ENCODE peak calls at places on chromosomes 16 and 17, in ten cellular contexts. H is A549, B is NB4, Z is GM12878, Q is WTC11, U is HCT116, O is SK-N-SH, Y is K562, E is H1, M is HepG2. S is an unnamed sample.
A peak's percentile ranks its signal among the peaks of the same experiment; 100 is the strongest.

GRCh38 chr17:34725008-34725407 is 145.6 kb downstream of the TMEM132E start:
- DNase-seq in H (no peak), B (no peak), Z (no peak), Q (no peak), U (no peak), O (no peak), Y (no peak), E (no peak), M (no peak), S (no peak)

GRCh38 chr17:74568116-74568873 is 986 bp upstream of the CD300H start:
- DNase-seq in H (no peak), B (no peak), Z (no peak), Q (no peak), U (no peak), O (no peak), Y (no peak), E (no peak), M (no peak), S (no peak)

GRCh38 chr17:58268326-58268725 is 12.4 kb downstream of the MPO start:
- DNase-seq in H (no peak), B (no peak), Z (no peak), Q (no peak), U (no peak), O (no peak), Y (no peak), E (no peak), M (no peak), S (no peak)

GRCh38 chr16:69105501-69106361 is at the start of gene HAS3:
- DNase-seq in H (peak; percentile 81), B (peak; percentile 81), Z (no peak), Q (peak; percentile 74), U (peak; percentile 69), O (peak; percentile 90), Y (peak; percentile 83), E (peak; percentile 64), M (peak; percentile 34), S (peak; percentile 69)

GRCh38 chr17:42288985-42289862 is 926 bp downstream of the STAT5A start:
- DNase-seq in H (no peak), B (no peak), Z (no peak), Q (peak; percentile 48), U (no peak), O (no peak), Y (peak; percentile 83), E (no peak), M (no peak), S (no peak)

GRCh38 chr17:43779145-43780125 is 658 bp upstream of the DUSP3 start:
- DNase-seq in H (peak; percentile 66), B (peak; percentile 77), Z (no peak), Q (peak; percentile 49), U (peak; percentile 34), O (no peak), Y (no peak), E (no peak), M (peak; percentile 58), S (peak; percentile 71)

GRCh38 chr16:66959645-66960177 is 1.4 kb upstream of the CES3 start:
- DNase-seq in H (no peak), B (no peak), Z (no peak), Q (no peak), U (no peak), O (no peak), Y (no peak), E (no peak), M (no peak), S (no peak)

GRCh38 chr17:50902768-50903353 is 36.7 kb upstream of the TOB1 start:
- DNase-seq in H (no peak), B (no peak), Z (no peak), Q (no peak), U (no peak), O (no peak), Y (no peak), E (no peak), M (no peak), S (no peak)

GRCh38 chr17:8300629-8301242 is 5.5 kb upstream of the SLC25A35 start:
- DNase-seq in H (peak; percentile 94), B (peak; percentile 72), Z (peak; percentile 31), Q (peak; percentile 57), U (peak; percentile 62), O (peak; percentile 83), Y (peak; percentile 62), E (peak; percentile 51), M (peak; percentile 65), S (peak; percentile 58)

GRCh38 chr17:18967806-18968744 is 16.1 kb downstream of the SLC5A10 start:
- DNase-seq in H (no peak), B (peak; percentile 49), Z (no peak), Q (no peak), U (no peak), O (no peak), Y (peak; percentile 40), E (no peak), M (no peak), S (peak; percentile 78)

GRCh38 chr17:47621293-47622178 is 28.2 kb upstream of the KPNB1 start:
- DNase-seq in H (peak; percentile 91), B (peak; percentile 11), Z (no peak), Q (peak; percentile 39), U (peak; percentile 82), O (no peak), Y (no peak), E (peak; percentile 41), M (no peak), S (peak; percentile 80)

GRCh38 chr16:83143788-83144187 is 517.0 kb downstream of the CDH13 start:
- DNase-seq in H (no peak), B (no peak), Z (no peak), Q (no peak), U (no peak), O (no peak), Y (no peak), E (no peak), M (peak; percentile 13), S (no peak)

GRCh38 chr17:28725166-28725659 is 820 bp downstream of the TLCD1 start:
- DNase-seq in H (peak; percentile 74), B (peak; percentile 88), Z (no peak), Q (no peak), U (peak; percentile 50), O (no peak), Y (peak; percentile 29), E (no peak), M (peak; percentile 65), S (peak; percentile 38)

DNA sequence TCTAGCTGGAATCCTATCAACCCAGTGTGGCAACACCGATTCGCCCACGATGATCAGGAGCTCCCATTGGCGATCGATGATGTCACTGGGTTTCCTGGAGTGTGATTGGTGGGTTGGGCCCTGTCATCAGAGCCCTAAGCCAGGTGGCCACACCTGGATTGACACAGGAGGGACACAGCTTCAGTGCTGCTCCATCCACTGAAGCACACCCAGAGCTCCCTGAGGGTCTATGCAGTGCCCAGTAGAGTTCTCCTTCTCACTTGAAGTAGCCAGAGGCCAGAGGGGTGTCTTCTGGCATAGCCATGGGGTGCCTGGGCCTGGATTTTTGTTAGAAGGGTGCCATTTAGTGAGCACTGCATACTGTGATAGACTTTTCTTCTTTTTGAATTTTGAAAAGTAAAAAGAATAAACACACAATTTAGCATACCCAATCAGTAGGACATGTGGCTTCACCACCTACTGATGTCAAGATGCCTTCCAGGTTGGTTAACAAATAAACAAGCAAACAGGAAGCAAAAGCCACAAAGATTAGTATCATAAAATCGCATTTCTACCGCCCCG is 77.6 kb downstream of the CMIP start:
- DNase-seq in H (no peak), B (no peak), Z (no peak), Q (peak; percentile 54), U (peak; percentile 85), O (peak; percentile 54), Y (peak; percentile 85), E (no peak), M (no peak), S (no peak)
- TF ChIP-seq MAX in H (no peak), B (no peak), Z (no peak), Q (no peak), U (no peak), O (no peak), Y (no peak), E (no peak), M (no peak), S (no peak)

GRCh38 chr17:78828470-78829185 is 12.0 kb downstream of the USP36 start:
- DNase-seq in H (peak; percentile 80), B (peak; percentile 31), Z (no peak), Q (no peak), U (peak; percentile 24), O (peak; percentile 42), Y (no peak), E (no peak), M (no peak), S (peak; percentile 35)
- TF ChIP-seq MAX in H (no peak), B (no peak), Z (no peak), Q (no peak), U (no peak), O (no peak), Y (no peak), E (no peak), M (no peak), S (no peak)

GRCh38 chr17:385836-386144 is 33.2 kb upstream of the RPH3AL start:
- DNase-seq in H (no peak), B (no peak), Z (no peak), Q (no peak), U (no peak), O (no peak), Y (no peak), E (no peak), M (no peak), S (no peak)

GRCh38 chr17:388087-388486 is 35.5 kb upstream of the RPH3AL start:
- DNase-seq in H (no peak), B (no peak), Z (no peak), Q (no peak), U (no peak), O (no peak), Y (no peak), E (no peak), M (no peak), S (no peak)

GRCh38 chr17:385195-385835 is 32.7 kb upstream of the RPH3AL start:
- DNase-seq in H (peak; percentile 53), B (no peak), Z (no peak), Q (peak; percentile 63), U (no peak), O (peak; percentile 74), Y (peak; percentile 69), E (no peak), M (no peak), S (no peak)

GRCh38 chr17:384622-385194 is 32.1 kb upstream of the RPH3AL start:
- DNase-seq in H (no peak), B (no peak), Z (no peak), Q (no peak), U (no peak), O (no peak), Y (no peak), E (no peak), M (no peak), S (no peak)

GRCh38 chr17:386145-386876 is 33.7 kb upstream of the RPH3AL start:
- DNase-seq in H (peak; percentile 96), B (peak; percentile 55), Z (no peak), Q (peak; percentile 86), U (peak; percentile 6), O (peak; percentile 97), Y (peak; percentile 93), E (no peak), M (peak; percentile 47), S (peak; percentile 34)
- TF ChIP-seq MAX in H (no peak), B (no peak), Z (no peak), Q (no peak), U (no peak), O (no peak), Y (no peak), E (no peak), M (peak; percentile 45), S (no peak)

DNA sequence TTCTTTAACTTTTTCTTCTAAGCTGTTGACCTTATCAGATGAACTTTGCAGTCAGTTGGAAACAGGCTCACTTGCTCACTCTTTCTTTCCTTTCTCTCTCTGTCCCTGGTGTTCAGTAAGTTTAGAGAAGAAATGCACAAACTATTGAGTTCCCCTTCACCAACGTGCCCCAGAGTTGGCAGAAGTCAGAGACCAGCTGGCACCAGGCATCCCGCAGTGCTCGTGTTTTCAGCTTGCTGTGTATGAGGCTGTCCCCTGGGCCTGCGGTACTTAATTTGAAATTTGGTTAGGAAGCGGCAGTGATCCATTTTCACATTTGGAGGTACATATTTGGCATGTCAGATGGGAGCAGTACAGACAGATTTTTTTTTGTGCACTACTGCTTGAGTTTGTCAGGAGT is 258.6 kb downstream of the SNX29 start:
- DNase-seq in H (no peak), B (no peak), Z (no peak), Q (no peak), U (no peak), O (no peak), Y (no peak), E (no peak), M (no peak), S (no peak)
- TF ChIP-seq MAX in H (no peak), B (no peak), Z (no peak), Q (no peak), U (no peak), O (no peak), Y (no peak), E (no peak), M (no peak), S (no peak)

S was measured in endothelial cell of umbilical vein.